ENCODE peak calls at places on chromosomes 4 and X, in five cellular contexts. P is choroid plexus epithelial cell; E is lung; F is CD8-positive, alpha-beta memory T cell; T is HFF-Myc. A is an unnamed sample.

GRCh38 chr4:176191974-176192373 is 3.4 kb downstream of the SPATA4 start:
- DNase-seq in P (no peak), E (no peak), F (no peak), T (no peak), A (peak; percentile 7)

GRCh38 chrX:108219949-108220601 is 128.5 kb downstream of the ATG4A start:
- DNase-seq in P (no peak), E (no peak), F (no peak), T (no peak), A (no peak)

GRCh38 chr4:79597266-79597665 is 189.2 kb upstream of the GK2 start:
- DNase-seq in P (peak; percentile 59), E (no peak), F (no peak), T (no peak), A (peak; percentile 2)

GRCh38 chr4:15541941-15542340 is 72.3 kb downstream of the CC2D2A start:
- DNase-seq in P (no peak), E (no peak), F (no peak), T (no peak), A (no peak)

GRCh38 chrX:31603411-31604120 is 531.7 kb upstream of the FTHL17 start:
- DNase-seq in P (peak; percentile 87), E (no peak), F (no peak), T (no peak), A (peak; percentile 39)

GRCh38 chr4:66556651-66557278 is 886.5 kb upstream of the EPHA5 start:
- DNase-seq in P (peak; percentile 16), E (no peak), F (no peak), T (no peak), A (no peak)

GRCh38 chr4:1155314-1155713 is 17.1 kb downstream of the SPON2 start:
- DNase-seq in P (no peak), E (no peak), F (no peak), T (no peak), A (no peak)

GRCh38 chr4:166662266-166662843 is 571.9 kb downstream of the SPOCK3 start:
- DNase-seq in P (no peak), E (no peak), F (no peak), T (no peak), A (no peak)

GRCh38 chrX:120457766-120458180 is 11.3 kb downstream of the LAMP2 start:
- DNase-seq in P (peak; percentile 90), E (no peak), F (no peak), T (peak; percentile 38), A (peak; percentile 78)

GRCh38 chrX:69503228-69503834 is 795 bp upstream of the NALF2 start:
- DNase-seq in P (no peak), E (no peak), F (no peak), T (peak; percentile 2), A (no peak)

GRCh38 chr4:150867148-150867547 is 147.9 kb downstream of the LRBA start:
- DNase-seq in P (peak; percentile 90), E (no peak), F (peak; percentile 58), T (peak; percentile 60), A (peak; percentile 97)

GRCh38 chrX:153851981-153852380 is 21.6 kb upstream of the PDZD4 start:
- DNase-seq in P (no peak), E (no peak), F (no peak), T (no peak), A (no peak)

GRCh38 chr4:107631568-107631967 is 88.5 kb downstream of the PAPSS1 start:
- DNase-seq in P (no peak), E (no peak), F (no peak), T (no peak), A (no peak)

GRCh38 chr4:124173892-124174291 is 538.6 kb downstream of the ANKRD50 start:
- DNase-seq in P (no peak), E (no peak), F (no peak), T (no peak), A (peak; percentile 58)

GRCh38 chr4:53196872-53197759 is 168.7 kb downstream of the SCFD2 start:
- DNase-seq in P (peak; percentile 95), E (no peak), F (peak; percentile 41), T (peak; percentile 85), A (peak; percentile 97)

GRCh38 chrX:31679861-31680260 is 608.0 kb upstream of the FTHL17 start:
- DNase-seq in P (no peak), E (no peak), F (no peak), T (no peak), A (no peak)

GRCh38 chrX:118975831-118976598 is 1.6 kb downstream of the LONRF3 start:
- DNase-seq in P (peak; percentile 13), E (peak; percentile 82), F (peak; percentile 35), T (no peak), A (peak; percentile 46)

GRCh38 chrX:75155830-75156525 is at the start of gene ABCB7:
- DNase-seq in P (peak; percentile 81), E (peak; percentile 58), F (peak; percentile 69), T (peak; percentile 52), A (peak; percentile 83)

GRCh38 chrX:75156537-75156945 is 458 bp upstream of the ABCB7 start:
- DNase-seq in P (peak; percentile 41), E (no peak), F (no peak), T (no peak), A (peak; percentile 8)

GRCh38 chrX:75151828-75152592 is 4.1 kb downstream of the ABCB7 start:
- DNase-seq in P (peak; percentile 14), E (no peak), F (no peak), T (no peak), A (no peak)

GRCh38 chrX:75155454-75155829 is 641 bp downstream of the ABCB7 start:
- DNase-seq in P (peak; percentile 14), E (no peak), F (no peak), T (no peak), A (peak; percentile 21)

DNA sequence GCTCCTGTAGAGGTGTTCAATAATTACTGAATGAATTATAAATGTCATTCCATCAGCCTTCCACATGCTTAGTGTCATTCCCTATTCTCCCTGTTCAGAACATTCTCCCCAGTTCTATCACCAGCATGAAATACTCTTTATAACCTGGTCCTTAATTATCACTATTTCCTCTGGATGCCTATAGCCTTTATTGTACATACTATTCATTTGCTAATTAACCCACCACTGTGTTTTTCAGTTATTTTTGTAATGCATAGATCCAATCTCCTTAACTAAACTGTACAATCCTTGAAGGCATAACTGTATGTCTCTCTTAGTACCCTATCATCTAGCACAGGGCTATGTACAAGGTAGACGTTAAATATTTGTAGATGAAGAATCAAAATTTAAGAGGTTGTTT is 1.2 kb downstream of the ABCB7 start:
- DNase-seq in P (no peak), E (no peak), F (no peak), T (no peak), A (no peak)
- H3K4me3 ChIP-seq in P (no peak overlapping the region), E (no peak overlapping the region), F (no peak overlapping the region), T (no peak overlapping the region), A (peak overlapping the region; percentile 83)

GRCh38 chr4:112201915-112202505 is 29.6 kb upstream of the AP1AR start:
- DNase-seq in P (no peak), E (no peak), F (no peak), T (no peak), A (no peak)
- H3K4me3 ChIP-seq in P (no peak overlapping the region), E (no peak overlapping the region), F (no peak overlapping the region), T (no peak overlapping the region), A (no peak overlapping the region)

DNA sequence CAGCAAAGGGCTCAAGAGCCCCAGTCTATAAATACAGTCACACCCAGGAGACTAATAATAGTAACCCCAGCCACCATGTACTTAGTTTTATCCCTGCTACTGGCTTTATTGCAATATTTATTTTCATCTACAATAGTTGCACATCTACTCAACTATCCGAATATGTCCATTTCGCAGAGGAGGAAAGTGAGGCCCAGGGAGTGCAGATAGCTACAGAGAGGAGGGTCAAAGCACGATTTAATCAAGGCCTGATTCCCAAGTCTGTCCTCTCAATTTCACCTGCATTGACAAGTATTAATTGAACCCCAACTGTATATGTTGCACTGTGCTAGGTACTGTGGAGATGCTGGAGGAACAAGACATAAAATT is 4.0 kb upstream of the PLP2 start:
- DNase-seq in P (no peak), E (no peak), F (no peak), T (no peak), A (no peak)
- H3K4me3 ChIP-seq in P (peak overlapping the region; percentile 48), E (no peak overlapping the region), F (peak overlapping the region; percentile 50), T (peak overlapping the region; percentile 8), A (peak overlapping the region; percentile 56)

GRCh38 chrX:10048695-10049094 is 81.5 kb downstream of the CLDN34 start:
- DNase-seq in P (no peak), E (peak; percentile 64), F (no peak), T (no peak), A (no peak)
- H3K4me3 ChIP-seq in P (no peak overlapping the region), E (no peak overlapping the region), F (no peak overlapping the region), T (no peak overlapping the region), A (peak overlapping the region; percentile 32)

GRCh38 chr4:3859571-3859970 is 93.4 kb downstream of the ADRA2C start:
- DNase-seq in P (no peak), E (no peak), F (no peak), T (no peak), A (no peak)

GRCh38 chr4:3857316-3857926 is 91.2 kb downstream of the ADRA2C start:
- DNase-seq in P (no peak), E (no peak), F (no peak), T (no peak), A (no peak)

GRCh38 chr4:3856604-3857204 is 90.5 kb downstream of the ADRA2C start:
- DNase-seq in P (no peak), E (no peak), F (no peak), T (no peak), A (no peak)

GRCh38 chr4:3858765-3859388 is 92.7 kb downstream of the ADRA2C start:
- DNase-seq in P (no peak), E (no peak), F (no peak), T (no peak), A (no peak)

GRCh38 chr4:3858046-3858730 is 92.0 kb downstream of the ADRA2C start:
- DNase-seq in P (no peak), E (no peak), F (no peak), T (no peak), A (no peak)
- H3K4me3 ChIP-seq in P (no peak overlapping the region), E (no peak overlapping the region), F (no peak overlapping the region), T (no peak overlapping the region), A (no peak overlapping the region)

DNA sequence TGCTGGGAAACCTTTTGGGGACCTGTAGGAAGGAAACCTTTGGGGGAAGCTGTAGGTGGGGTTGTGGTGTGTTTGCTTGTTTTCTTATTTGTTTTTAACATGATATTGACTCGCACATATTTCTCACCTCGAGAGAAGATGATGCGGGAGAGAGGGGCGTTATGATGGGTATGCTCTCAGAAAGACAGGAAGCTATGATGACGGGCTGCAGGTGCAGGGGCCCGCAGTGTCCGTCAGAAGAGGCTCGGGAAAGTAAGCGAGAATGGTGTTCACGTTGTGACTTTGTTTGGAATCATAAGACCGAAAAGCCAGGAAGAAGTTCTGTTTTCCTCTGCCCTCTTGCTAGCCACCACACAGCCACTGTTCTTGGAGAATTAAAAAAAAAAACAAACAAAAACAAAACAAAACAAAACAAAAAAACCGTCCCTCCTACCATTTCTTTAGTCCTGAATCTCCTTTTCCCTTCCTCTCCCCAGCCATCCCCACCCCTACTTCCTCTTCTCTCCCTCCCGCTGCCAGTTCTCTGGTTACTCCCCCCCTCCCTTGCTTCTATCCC is 369 bp upstream of the BMP3 start:
- DNase-seq in P (no peak), E (no peak), F (no peak), T (no peak), A (no peak)
- H3K4me3 ChIP-seq in P (peak overlapping the region; percentile 4), E (no peak overlapping the region), F (no peak overlapping the region), T (peak overlapping the region; percentile 9), A (peak overlapping the region; percentile 77)